ENCODE peak calls at places on chromosome 6, in four cellular contexts. C is activated T-cell treated with anti-CD3 and anti-CD28 coated beads, Interleukin-2, amount 50 U/mL, for 48 hours; T is pancreas; H is tibial artery. A is an unnamed sample.

GRCh38 chr6:77292564-77293546 is 170.4 kb downstream of the HTR1B start:
- DNase-seq in C (no peak), T (no peak), H (no peak), A (peak)

GRCh38 chr6:68876792-68877493 is 241.9 kb downstream of the ADGRB3 start:
- DNase-seq in C (no peak), T (no peak), H (no peak), A (no peak)

GRCh38 chr6:134585529-134585873 is 267.6 kb upstream of the SGK1 start:
- DNase-seq in C (no peak), T (no peak), H (no peak), A (no peak)

GRCh38 chr6:39793528-39793927 is 1.4 kb downstream of the DAAM2 start:
- DNase-seq in C (no peak), T (no peak), H (no peak), A (no peak)

GRCh38 chr6:117265425-117266266 is at the start of gene VGLL2:
- DNase-seq in C (no peak), T (peak), H (no peak), A (no peak)

GRCh38 chr6:147947521-147947920 is 395.1 kb upstream of the SASH1 start:
- DNase-seq in C (no peak), T (no peak), H (no peak), A (no peak)

GRCh38 chr6:101758338-101758737 is 364.8 kb downstream of the GRIK2 start:
- DNase-seq in C (no peak), T (no peak), H (no peak), A (no peak)

GRCh38 chr6:17349437-17349836 is 44.0 kb upstream of the CAP2 start:
- DNase-seq in C (no peak), T (no peak), H (no peak), A (no peak)

GRCh38 chr6:135219346-135219745 is 38.2 kb downstream of the MYB start:
- DNase-seq in C (no peak), T (no peak), H (no peak), A (no peak)

GRCh38 chr6:7727150-7727950 is 1.5 kb downstream of the BMP6 start:
- DNase-seq in C (peak), T (no peak), H (no peak), A (no peak)

GRCh38 chr6:121510568-121511177 is 75.2 kb downstream of the GJA1 start:
- DNase-seq in C (no peak), T (no peak), H (no peak), A (peak)

GRCh38 chr6:139376604-139377218 is 2.3 kb upstream of the CITED2 start:
- DNase-seq in C (no peak), T (peak), H (peak), A (no peak)

GRCh38 chr6:105759946-105760345 is 326.2 kb upstream of the PRDM1 start:
- DNase-seq in C (no peak), T (no peak), H (no peak), A (no peak)

GRCh38 chr6:129050086-129050485 is 167.1 kb downstream of the LAMA2 start:
- DNase-seq in C (no peak), T (no peak), H (no peak), A (no peak)

GRCh38 chr6:157390273-157391060 is 9.5 kb downstream of the ZDHHC14 start:
- DNase-seq in C (no peak), T (no peak), H (no peak), A (no peak)

GRCh38 chr6:2108700-2109306 is 136.6 kb downstream of the GMDS start:
- DNase-seq in C (no peak), T (no peak), H (no peak), A (no peak)

GRCh38 chr6:133947302-133947900 is 5.6 kb upstream of the TBPL1 start:
- DNase-seq in C (no peak), T (peak), H (no peak), A (no peak)